ENCODE peak calls at places on chromosome 17, in four cellular contexts. Z, U, J and E are unnamed samples.

GRCh38 chr17:40203131-40203530 is 16.0 kb upstream of the WIPF2 start:
- DNase-seq in Z (no peak), U (no peak), J (no peak), E (no peak)

GRCh38 chr17:62194401-62194800 is 129.3 kb upstream of the MED13 start:
- DNase-seq in Z (no peak), J (no peak), U (no peak), E (no peak)

GRCh38 chr17:48787850-48788249 is 29.2 kb downstream of the TTLL6 start:
- DNase-seq in U (no peak), J (no peak), Z (no peak), E (no peak)

GRCh38 chr17:47806026-47806912 is 15.3 kb downstream of the OSBPL7 start:
- DNase-seq in Z (no peak), U (no peak), J (no peak), E (no peak)

GRCh38 chr17:38562903-38563302 is 42.8 kb downstream of the SRCIN1 start:
- DNase-seq in U (no peak), Z (no peak), J (no peak), E (no peak)

GRCh38 chr17:13874134-13874533 is 195.2 kb upstream of the COX10 start:
- DNase-seq in J (no peak), Z (no peak), U (no peak), E (no peak)

GRCh38 chr17:2874211-2874686 is 78.0 kb downstream of the RAP1GAP2 start:
- DNase-seq in U (no peak), J (no peak), Z (no peak), E (no peak)

GRCh38 chr17:75808905-75809621 is 24.5 kb downstream of the UNK start:
- DNase-seq in Z (no peak), J (peak; percentile 30), U (no peak), E (peak; percentile 80)

GRCh38 chr17:68175905-68176304 is 71.9 kb upstream of the AMZ2 start:
- DNase-seq in U (no peak), J (no peak), Z (no peak), E (no peak)

GRCh38 chr17:10067446-10068143 is 130.8 kb downstream of the GAS7 start:
- DNase-seq in U (no peak), J (no peak), Z (no peak), E (no peak)

GRCh38 chr17:77392376-77393273 is 251.9 kb downstream of the SEC14L1 start:
- DNase-seq in Z (peak; percentile 46), J (no peak), U (no peak), E (no peak)

GRCh38 chr17:34246872-34247271 is 8.2 kb upstream of the CCL2 start:
- DNase-seq in J (no peak), U (no peak), Z (no peak), E (no peak)

GRCh38 chr17:82657926-82658325 is 9.7 kb upstream of the WDR45B start:
- DNase-seq in Z (no peak), J (no peak), U (no peak), E (no peak)